ENCODE peak calls at places on chromosomes 13 and 19, in five cellular contexts. One of them, this sample, is unnamed.

GRCh38 chr13:30572859-30573275 is 44.9 kb upstream of the USPL1 start:
- DNase-seq in body of pancreas: peak
- DNase-seq in brain microvascular endothelial cell: peak
- DNase-seq in RWPE1: peak
- DNase-seq in tibial nerve: no peak
- DNase-seq in this sample: no peak

GRCh38 chr19:36605839-36606478 is 846 bp downstream of the ZNF382 start:
- DNase-seq in body of pancreas: no peak
- DNase-seq in brain microvascular endothelial cell: no peak
- DNase-seq in RWPE1: no peak
- DNase-seq in tibial nerve: no peak
- DNase-seq in this sample: no peak

GRCh38 chr13:41562083-41562482 is 104.7 kb downstream of the RGCC start:
- DNase-seq in body of pancreas: peak
- DNase-seq in brain microvascular endothelial cell: peak
- DNase-seq in RWPE1: peak
- DNase-seq in tibial nerve: peak
- DNase-seq in this sample: peak

GRCh38 chr19:15280915-15281683 is 48.9 kb upstream of the EPHX3 start:
- DNase-seq in body of pancreas: peak
- DNase-seq in brain microvascular endothelial cell: peak
- DNase-seq in RWPE1: peak
- DNase-seq in tibial nerve: peak
- DNase-seq in this sample: peak

GRCh38 chr19:50377051-50377441 is 789 bp downstream of the NR1H2 start:
- DNase-seq in body of pancreas: peak
- DNase-seq in brain microvascular endothelial cell: no peak
- DNase-seq in RWPE1: peak
- DNase-seq in tibial nerve: no peak
- DNase-seq in this sample: no peak

GRCh38 chr13:113747291-113747833 is 11.7 kb upstream of the TMEM255B start:
- DNase-seq in body of pancreas: no peak
- DNase-seq in brain microvascular endothelial cell: no peak
- DNase-seq in RWPE1: no peak
- DNase-seq in tibial nerve: no peak
- DNase-seq in this sample: no peak

GRCh38 chr19:53957448-53958167 is 5.1 kb upstream of the CACNG8 start:
- DNase-seq in body of pancreas: no peak
- DNase-seq in brain microvascular endothelial cell: no peak
- DNase-seq in RWPE1: no peak
- DNase-seq in tibial nerve: no peak
- DNase-seq in this sample: no peak

GRCh38 chr13:84917252-84917878 is 881.9 kb downstream of the SLITRK6 start:
- DNase-seq in body of pancreas: no peak
- DNase-seq in brain microvascular endothelial cell: no peak
- DNase-seq in RWPE1: peak
- DNase-seq in tibial nerve: no peak
- DNase-seq in this sample: no peak

GRCh38 chr13:110636053-110636475 is 20.7 kb downstream of the NAXD start:
- DNase-seq in body of pancreas: no peak
- DNase-seq in brain microvascular endothelial cell: no peak
- DNase-seq in RWPE1: no peak
- DNase-seq in tibial nerve: no peak
- DNase-seq in this sample: no peak

GRCh38 chr13:62879071-62879470 is 1463.4 kb upstream of the PCDH20 start:
- DNase-seq in body of pancreas: no peak
- DNase-seq in brain microvascular endothelial cell: peak
- DNase-seq in RWPE1: no peak
- DNase-seq in tibial nerve: no peak
- DNase-seq in this sample: no peak

GRCh38 chr19:7862413-7862951 is 11.7 kb downstream of the PRR36 start:
- DNase-seq in body of pancreas: peak
- DNase-seq in brain microvascular endothelial cell: peak
- DNase-seq in RWPE1: peak
- DNase-seq in tibial nerve: no peak
- DNase-seq in this sample: no peak

GRCh38 chr13:84651288-84651687 is 769.0 kb upstream of the SLITRK1 start:
- DNase-seq in body of pancreas: peak
- DNase-seq in brain microvascular endothelial cell: peak
- DNase-seq in RWPE1: peak
- DNase-seq in tibial nerve: no peak
- DNase-seq in this sample: no peak

GRCh38 chr13:66506979-66507378 is 723.2 kb downstream of the PCDH9 start:
- DNase-seq in body of pancreas: no peak
- DNase-seq in brain microvascular endothelial cell: no peak
- DNase-seq in RWPE1: no peak
- DNase-seq in tibial nerve: no peak
- DNase-seq in this sample: no peak

GRCh38 chr13:100728201-100728600 is 53.6 kb upstream of the TMTC4 start:
- DNase-seq in body of pancreas: no peak
- DNase-seq in brain microvascular endothelial cell: no peak
- DNase-seq in RWPE1: no peak
- DNase-seq in tibial nerve: no peak
- DNase-seq in this sample: no peak

GRCh38 chr19:37654525-37654832 is 786 bp downstream of the ZFP30 start:
- DNase-seq in body of pancreas: no peak
- DNase-seq in brain microvascular endothelial cell: peak
- DNase-seq in RWPE1: peak
- DNase-seq in tibial nerve: no peak
- DNase-seq in this sample: peak

GRCh38 chr19:17975032-17975431 is 8.1 kb downstream of the KCNN1 start:
- DNase-seq in body of pancreas: no peak
- DNase-seq in brain microvascular endothelial cell: no peak
- DNase-seq in RWPE1: no peak
- DNase-seq in tibial nerve: no peak
- DNase-seq in this sample: no peak

GRCh38 chr19:35417713-35418534 is 30.1 kb upstream of the FFAR2 start:
- DNase-seq in body of pancreas: no peak
- DNase-seq in brain microvascular endothelial cell: no peak
- DNase-seq in RWPE1: no peak
- DNase-seq in tibial nerve: no peak
- DNase-seq in this sample: no peak

GRCh38 chr19:33670398-33670797 is 48.6 kb downstream of the CHST8 start:
- DNase-seq in body of pancreas: no peak
- DNase-seq in brain microvascular endothelial cell: no peak
- DNase-seq in RWPE1: no peak
- DNase-seq in tibial nerve: no peak
- DNase-seq in this sample: no peak

GRCh38 chr19:38702278-38702677 is 42.0 kb downstream of the CAPN12 start:
- DNase-seq in body of pancreas: no peak
- DNase-seq in brain microvascular endothelial cell: no peak
- DNase-seq in RWPE1: no peak
- DNase-seq in tibial nerve: no peak
- DNase-seq in this sample: no peak

GRCh38 chr19:3027292-3027691 is 1.8 kb downstream of the TLE2 start:
- DNase-seq in body of pancreas: no peak
- DNase-seq in brain microvascular endothelial cell: no peak
- DNase-seq in RWPE1: no peak
- DNase-seq in tibial nerve: no peak
- DNase-seq in this sample: no peak
- H3K27ac ChIP-seq in body of pancreas: no peak
- H3K27ac ChIP-seq in brain microvascular endothelial cell: no peak
- H3K27ac ChIP-seq in RWPE1: peak
- H3K27ac ChIP-seq in tibial nerve: peak
- H3K27ac ChIP-seq in this sample: no peak

GRCh38 chr19:10104130-10104513 is 1.6 kb upstream of the ANGPTL6 start:
- DNase-seq in body of pancreas: no peak
- DNase-seq in brain microvascular endothelial cell: no peak
- DNase-seq in RWPE1: no peak
- DNase-seq in tibial nerve: no peak
- DNase-seq in this sample: no peak
- H3K27ac ChIP-seq in body of pancreas: no peak
- H3K27ac ChIP-seq in brain microvascular endothelial cell: no peak
- H3K27ac ChIP-seq in RWPE1: no peak
- H3K27ac ChIP-seq in tibial nerve: no peak
- H3K27ac ChIP-seq in this sample: no peak

GRCh38 chr19:1210227-1210538 is 4.6 kb downstream of the STK11 start:
- DNase-seq in body of pancreas: no peak
- DNase-seq in brain microvascular endothelial cell: no peak
- DNase-seq in RWPE1: no peak
- DNase-seq in tibial nerve: no peak
- DNase-seq in this sample: peak
- H3K27ac ChIP-seq in body of pancreas: peak
- H3K27ac ChIP-seq in brain microvascular endothelial cell: no peak
- H3K27ac ChIP-seq in RWPE1: peak
- H3K27ac ChIP-seq in tibial nerve: peak
- H3K27ac ChIP-seq in this sample: peak

DNA sequence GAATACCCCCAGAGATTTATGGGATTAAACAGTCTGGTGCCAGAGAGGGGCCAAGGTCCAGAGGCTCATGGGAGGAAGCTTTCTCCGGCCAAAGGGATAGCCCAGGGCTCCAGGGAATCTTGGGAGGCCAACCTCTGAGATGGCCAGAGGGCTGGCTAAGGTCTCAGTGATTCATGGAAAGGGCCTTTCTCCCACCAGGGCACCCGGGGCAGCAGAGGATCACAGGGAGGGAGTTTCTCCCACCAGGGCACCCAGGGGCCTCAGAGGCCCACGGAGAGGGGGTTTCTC is 15.0 kb downstream of the BCAT2 start:
- DNase-seq in body of pancreas: no peak
- DNase-seq in brain microvascular endothelial cell: no peak
- DNase-seq in RWPE1: no peak
- DNase-seq in tibial nerve: no peak
- DNase-seq in this sample: no peak
- H3K27ac ChIP-seq in body of pancreas: peak
- H3K27ac ChIP-seq in brain microvascular endothelial cell: no peak
- H3K27ac ChIP-seq in RWPE1: peak
- H3K27ac ChIP-seq in tibial nerve: peak
- H3K27ac ChIP-seq in this sample: peak

DNA sequence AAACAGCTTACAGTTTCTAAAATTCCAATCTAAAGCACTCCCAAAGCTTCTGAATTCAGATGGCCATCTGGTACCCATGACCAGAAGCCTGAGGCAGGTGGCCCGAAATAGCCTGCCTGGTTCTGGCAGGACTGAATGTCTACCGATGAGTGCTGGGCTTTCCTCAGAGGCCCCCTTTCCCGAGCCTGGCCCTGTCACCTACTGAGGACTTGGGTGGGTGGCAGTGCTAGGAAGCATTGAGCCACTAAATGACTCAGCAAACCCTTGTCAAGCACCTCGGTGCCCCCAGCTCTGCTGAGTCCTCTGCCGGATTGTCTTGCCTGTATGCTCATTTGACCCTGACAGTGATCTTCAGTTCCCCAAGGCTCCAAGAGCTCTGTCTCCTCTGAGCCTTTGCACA is 17.8 kb downstream of the PPP1R37 start:
- DNase-seq in body of pancreas: no peak
- DNase-seq in brain microvascular endothelial cell: no peak
- DNase-seq in RWPE1: no peak
- DNase-seq in tibial nerve: no peak
- DNase-seq in this sample: no peak
- H3K27ac ChIP-seq in body of pancreas: no peak
- H3K27ac ChIP-seq in brain microvascular endothelial cell: no peak
- H3K27ac ChIP-seq in RWPE1: no peak
- H3K27ac ChIP-seq in tibial nerve: no peak
- H3K27ac ChIP-seq in this sample: no peak

DNA sequence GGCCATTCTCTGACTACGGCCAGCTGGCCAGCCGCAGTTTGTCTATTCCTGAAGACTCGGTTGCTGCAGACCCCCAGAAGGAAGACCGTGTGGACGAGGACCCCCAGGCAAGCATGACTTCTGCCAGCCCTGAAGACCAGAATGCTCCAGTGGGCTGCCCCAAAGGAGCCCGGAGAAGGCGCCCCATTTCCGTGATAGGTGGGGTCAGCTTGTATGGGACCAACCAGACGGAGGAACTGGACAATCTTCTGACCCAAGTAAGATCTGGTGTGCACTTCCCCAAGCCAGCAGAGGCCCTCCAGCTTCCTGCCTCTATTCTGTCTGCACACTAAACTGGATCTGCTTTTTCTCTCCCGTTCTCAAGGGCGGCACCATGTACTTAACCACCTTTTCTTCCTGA is 59.8 kb upstream of the C1QTNF9 start:
- DNase-seq in body of pancreas: no peak
- DNase-seq in brain microvascular endothelial cell: no peak
- DNase-seq in RWPE1: no peak
- DNase-seq in tibial nerve: no peak
- DNase-seq in this sample: no peak
- H3K27ac ChIP-seq in body of pancreas: no peak
- H3K27ac ChIP-seq in brain microvascular endothelial cell: no peak
- H3K27ac ChIP-seq in RWPE1: no peak
- H3K27ac ChIP-seq in tibial nerve: no peak
- H3K27ac ChIP-seq in this sample: no peak

DNA sequence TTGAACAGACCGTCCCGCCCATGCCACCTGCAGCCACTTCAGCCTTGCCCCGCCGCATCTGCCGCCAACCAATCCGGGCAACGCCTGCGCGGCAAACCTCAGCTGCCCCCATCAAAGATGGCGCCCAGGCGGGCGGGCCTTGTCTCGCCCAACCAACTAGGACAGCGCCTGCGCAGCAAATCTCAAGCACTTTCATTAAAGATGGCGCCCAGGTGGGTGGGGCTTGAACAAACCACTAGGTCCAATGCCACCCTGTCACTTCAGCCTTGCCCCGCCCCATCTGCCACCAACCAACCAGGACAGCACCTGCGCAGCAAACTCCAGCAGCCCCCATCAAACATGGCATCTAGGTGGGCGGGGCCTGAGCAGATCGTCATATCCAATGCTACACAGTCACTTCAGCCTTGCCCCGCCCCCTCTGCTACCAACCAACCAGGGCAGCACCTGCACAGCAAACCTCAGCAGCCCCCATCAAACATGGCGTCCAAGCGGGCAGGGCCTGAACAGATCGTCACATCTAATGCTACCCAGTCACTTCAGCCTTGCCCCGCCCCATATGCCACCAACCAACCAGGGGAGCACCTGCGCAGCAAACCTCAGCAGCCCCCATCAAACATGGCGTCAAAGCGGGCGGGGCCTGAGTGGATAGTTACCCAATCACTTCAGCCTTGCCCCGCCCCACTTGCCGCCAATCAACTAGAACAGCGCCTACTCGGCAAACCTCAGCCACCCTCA is 1.4 kb downstream of the PEG3 start:
- DNase-seq in body of pancreas: peak
- DNase-seq in brain microvascular endothelial cell: peak
- DNase-seq in RWPE1: no peak
- DNase-seq in tibial nerve: peak
- DNase-seq in this sample: peak
- H3K27ac ChIP-seq in body of pancreas: peak
- H3K27ac ChIP-seq in brain microvascular endothelial cell: no peak
- H3K27ac ChIP-seq in RWPE1: no peak
- H3K27ac ChIP-seq in tibial nerve: peak
- H3K27ac ChIP-seq in this sample: peak

GRCh38 chr13:20192470-20193141 is at the start of gene GJB2:
- DNase-seq in body of pancreas: no peak
- DNase-seq in brain microvascular endothelial cell: no peak
- DNase-seq in RWPE1: peak
- DNase-seq in tibial nerve: no peak
- DNase-seq in this sample: no peak
- H3K27ac ChIP-seq in body of pancreas: no peak
- H3K27ac ChIP-seq in brain microvascular endothelial cell: no peak
- H3K27ac ChIP-seq in RWPE1: peak
- H3K27ac ChIP-seq in tibial nerve: no peak
- H3K27ac ChIP-seq in this sample: no peak

GRCh38 chr19:30212574-30212973 is 159.6 kb upstream of the ZNF536 start:
- DNase-seq in body of pancreas: no peak
- DNase-seq in brain microvascular endothelial cell: no peak
- DNase-seq in RWPE1: no peak
- DNase-seq in tibial nerve: no peak
- DNase-seq in this sample: no peak
- H3K27ac ChIP-seq in body of pancreas: no peak
- H3K27ac ChIP-seq in brain microvascular endothelial cell: no peak
- H3K27ac ChIP-seq in RWPE1: no peak
- H3K27ac ChIP-seq in tibial nerve: no peak
- H3K27ac ChIP-seq in this sample: no peak

This sample was measured in caudate nucleus.